ENCODE peak calls at places on chromosomes 6 and 20, in five cellular contexts. O is spleen, G is RWPE1, A is nephron progenitor cell, N is fibroblast of mammary gland. P is an unnamed sample.

GRCh38 chr20:59828478-59829414 is 104.7 kb downstream of the SYCP2 start:
- DNase-seq in G (no peak), N (no peak), O (peak), A (no peak), P (no peak)

GRCh38 chr6:2949121-2949520 is 22.2 kb downstream of the SERPINB6 start:
- DNase-seq in O (peak), A (no peak), N (no peak), G (no peak), P (no peak)

GRCh38 chr6:5238336-5238735 is 22.4 kb downstream of the LYRM4 start:
- DNase-seq in G (no peak), A (no peak), N (no peak), O (no peak), P (no peak)

GRCh38 chr6:161276605-161277155 is 2.8 kb upstream of the AGPAT4 start:
- DNase-seq in G (no peak), O (no peak), A (no peak), N (no peak), P (no peak)

GRCh38 chr6:141133836-141134235 is 998.9 kb upstream of the GJE1 start:
- DNase-seq in O (no peak), G (no peak), A (no peak), N (no peak), P (no peak)

GRCh38 chr6:44071670-44072451 is 55.4 kb downstream of the MRPL14 start:
- DNase-seq in N (peak), G (no peak), O (no peak), A (no peak), P (no peak)

GRCh38 chr20:10812738-10813327 is 139.0 kb upstream of the JAG1 start:
- DNase-seq in G (no peak), A (no peak), O (no peak), N (no peak), P (no peak)

GRCh38 chr6:36195471-36196048 is 984 bp upstream of the BRPF3 start:
- DNase-seq in O (no peak), G (no peak), A (no peak), N (no peak), P (no peak)

GRCh38 chr6:87590417-87590880 is 514 bp downstream of the ORC3 start:
- DNase-seq in O (no peak), G (no peak), N (no peak), A (no peak), P (no peak)

GRCh38 chr6:111692327-111693164 is 86.9 kb upstream of the TRAF3IP2 start:
- DNase-seq in G (no peak), A (no peak), N (no peak), O (no peak), P (no peak)

GRCh38 chr6:79964607-79965081 is 17.3 kb upstream of the ELOVL4 start:
- DNase-seq in N (no peak), O (no peak), G (no peak), A (no peak), P (no peak)

GRCh38 chr6:79971195-79971594 is 23.8 kb upstream of the ELOVL4 start:
- DNase-seq in G (no peak), O (no peak), A (no peak), N (no peak), P (no peak)

GRCh38 chr6:79969784-79970183 is 22.4 kb upstream of the ELOVL4 start:
- DNase-seq in N (no peak), G (no peak), O (no peak), A (no peak), P (no peak)

DNA sequence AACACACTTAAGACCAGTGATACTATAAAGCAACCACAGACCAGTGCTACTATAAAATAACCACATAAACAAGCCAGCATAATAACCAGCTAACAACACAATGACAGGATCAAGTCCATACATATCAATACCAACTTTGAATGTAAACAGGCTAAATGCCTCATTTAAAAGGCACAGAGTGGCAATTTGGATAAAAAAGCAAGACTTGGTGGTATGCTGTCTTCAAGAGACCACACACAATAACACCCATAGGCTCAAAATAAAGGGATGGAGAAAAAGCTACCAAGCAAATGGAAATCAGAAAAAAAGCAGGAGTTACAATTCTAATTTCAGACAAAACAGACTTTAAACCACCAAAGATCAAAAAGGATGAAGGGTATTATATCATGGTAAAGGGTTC is 19.8 kb upstream of the ELOVL4 start:
- DNase-seq in G (no peak), O (no peak), A (no peak), N (no peak), P (no peak)
- TF ChIP-seq CTCF in G (no peak), O (no peak), A (no peak), N (no peak), P (no peak)

DNA sequence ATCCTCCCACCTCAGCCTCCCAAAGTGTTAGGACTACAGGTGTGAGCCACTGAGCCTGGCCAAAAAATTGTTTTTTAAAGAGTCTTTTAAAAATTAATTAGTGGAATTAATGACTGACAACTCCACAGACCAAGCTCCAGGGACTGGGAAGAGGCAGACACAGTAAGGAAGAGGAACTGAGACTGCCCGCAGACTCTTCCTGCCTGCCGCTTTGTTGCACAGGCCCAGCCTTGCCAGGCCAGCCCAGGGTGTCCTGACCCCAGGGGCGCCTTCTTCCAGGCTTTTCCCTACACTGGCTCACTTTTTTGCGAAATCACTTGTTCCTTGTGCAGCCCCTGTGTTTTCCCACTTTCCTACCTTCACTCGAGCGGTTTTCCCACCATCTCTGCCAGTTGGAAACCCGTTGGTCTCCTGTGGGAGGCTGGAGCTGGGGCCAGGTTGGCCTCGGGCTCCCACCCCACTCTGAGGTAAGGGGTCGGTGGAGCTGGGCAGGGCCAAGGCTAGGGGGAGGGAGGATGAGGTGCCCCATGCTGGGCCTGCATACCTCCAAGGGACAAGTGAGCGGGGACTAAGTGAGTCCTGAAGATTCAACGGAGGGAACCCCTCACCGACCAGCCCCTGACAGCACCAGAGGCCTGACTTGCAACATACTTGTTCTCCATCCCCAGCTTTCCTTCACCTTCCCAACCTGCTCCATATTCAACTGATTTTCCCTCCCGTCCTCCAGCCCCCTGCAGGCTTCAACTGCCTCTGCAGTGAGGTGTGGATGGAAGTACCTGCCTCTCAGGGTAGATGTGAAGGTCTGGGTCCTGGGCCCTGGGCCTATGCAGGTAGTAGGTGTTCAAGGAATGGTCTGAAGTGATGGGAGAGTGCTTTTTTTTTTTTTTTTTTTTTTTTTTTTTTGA is 23.5 kb upstream of the SMIM29 start:
- DNase-seq in O (peak), N (no peak), G (no peak), A (no peak), P (no peak)
- TF ChIP-seq CTCF in O (no peak), N (peak), G (no peak), A (no peak), P (no peak)

DNA sequence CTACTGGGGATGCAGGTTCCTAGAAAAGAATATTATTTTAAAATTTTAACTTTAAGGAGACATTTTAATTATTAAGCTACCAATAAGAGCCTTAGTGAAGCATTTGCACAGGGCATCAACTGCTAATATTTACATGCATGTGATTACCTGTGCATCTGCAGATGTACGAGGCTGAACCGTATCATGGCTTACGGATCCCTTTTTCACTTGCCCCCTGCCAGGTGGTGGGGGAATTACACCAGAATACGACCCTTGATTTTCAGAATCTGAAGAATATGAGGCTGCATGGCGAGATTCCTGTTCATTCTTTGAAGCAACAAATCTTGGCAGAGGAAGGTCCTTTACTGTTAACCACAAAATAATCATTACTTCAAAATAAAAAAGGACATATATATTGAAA is 42.7 kb downstream of the REPS1 start:
- DNase-seq in O (no peak), N (no peak), G (peak), A (peak), P (no peak)
- TF ChIP-seq CTCF in O (no peak), N (peak), G (no peak), A (peak), P (peak)

GRCh38 chr6:89375902-89376301 is 23.4 kb upstream of the UBE2J1 start:
- DNase-seq in N (no peak), A (no peak), G (no peak), O (no peak), P (no peak)
- TF ChIP-seq CTCF in N (no peak), A (no peak), G (no peak), O (no peak), P (no peak)

GRCh38 chr6:56618050-56618449 is 24.6 kb downstream of the DST start:
- DNase-seq in N (no peak), O (no peak), G (no peak), A (no peak), P (no peak)
- TF ChIP-seq CTCF in N (peak), O (no peak), G (no peak), A (no peak), P (peak)

DNA sequence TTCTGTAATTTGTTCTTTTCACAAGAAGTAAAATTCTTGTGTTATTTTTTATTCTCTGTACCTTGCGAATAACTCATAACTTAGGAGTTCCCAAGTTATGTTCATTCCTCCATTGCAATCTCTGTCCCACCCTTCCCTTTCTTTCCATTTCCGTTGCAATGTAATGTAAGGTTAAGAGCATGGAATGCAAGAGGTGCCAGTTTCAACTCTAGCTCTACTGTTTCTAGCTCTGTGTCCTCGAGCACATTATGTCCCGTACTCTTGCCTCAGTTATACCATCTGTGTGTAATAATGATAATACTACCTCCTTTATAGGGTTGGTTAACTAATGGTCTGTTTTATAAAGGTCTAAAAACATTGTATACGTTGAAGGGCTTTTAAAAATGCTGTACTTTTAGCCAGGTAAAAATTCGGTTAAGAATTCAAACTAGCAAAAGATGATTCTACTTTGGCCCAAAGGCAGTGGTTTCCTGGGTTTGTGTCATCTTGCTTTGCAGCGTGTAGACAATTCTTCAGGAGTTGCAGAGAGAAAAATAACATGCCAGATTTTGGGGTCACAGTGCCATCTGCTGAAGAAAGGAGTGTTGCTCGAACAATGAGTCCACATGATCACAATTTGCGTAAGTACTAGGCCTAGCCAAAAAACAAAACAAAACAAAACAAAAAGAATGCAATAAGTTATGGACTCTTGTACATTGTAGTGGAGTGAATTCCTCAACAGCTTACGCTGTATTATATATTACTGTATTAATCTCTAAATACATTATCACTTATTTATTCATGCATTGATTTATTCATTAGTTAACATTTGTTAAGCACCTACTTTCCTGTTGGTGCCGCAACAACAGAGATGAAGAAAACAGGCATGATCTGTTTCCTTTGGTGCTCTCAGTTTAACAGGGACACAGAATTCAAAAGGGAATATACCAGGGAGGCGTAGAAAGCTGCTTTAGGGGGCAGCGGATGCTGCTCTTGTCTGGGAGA is 10.0 kb upstream of the PFDN4 start:
- DNase-seq in A (no peak), G (peak), N (peak), O (no peak), P (no peak)
- TF ChIP-seq CTCF in A (no peak), G (peak), N (peak), O (no peak), P (peak)

DNA sequence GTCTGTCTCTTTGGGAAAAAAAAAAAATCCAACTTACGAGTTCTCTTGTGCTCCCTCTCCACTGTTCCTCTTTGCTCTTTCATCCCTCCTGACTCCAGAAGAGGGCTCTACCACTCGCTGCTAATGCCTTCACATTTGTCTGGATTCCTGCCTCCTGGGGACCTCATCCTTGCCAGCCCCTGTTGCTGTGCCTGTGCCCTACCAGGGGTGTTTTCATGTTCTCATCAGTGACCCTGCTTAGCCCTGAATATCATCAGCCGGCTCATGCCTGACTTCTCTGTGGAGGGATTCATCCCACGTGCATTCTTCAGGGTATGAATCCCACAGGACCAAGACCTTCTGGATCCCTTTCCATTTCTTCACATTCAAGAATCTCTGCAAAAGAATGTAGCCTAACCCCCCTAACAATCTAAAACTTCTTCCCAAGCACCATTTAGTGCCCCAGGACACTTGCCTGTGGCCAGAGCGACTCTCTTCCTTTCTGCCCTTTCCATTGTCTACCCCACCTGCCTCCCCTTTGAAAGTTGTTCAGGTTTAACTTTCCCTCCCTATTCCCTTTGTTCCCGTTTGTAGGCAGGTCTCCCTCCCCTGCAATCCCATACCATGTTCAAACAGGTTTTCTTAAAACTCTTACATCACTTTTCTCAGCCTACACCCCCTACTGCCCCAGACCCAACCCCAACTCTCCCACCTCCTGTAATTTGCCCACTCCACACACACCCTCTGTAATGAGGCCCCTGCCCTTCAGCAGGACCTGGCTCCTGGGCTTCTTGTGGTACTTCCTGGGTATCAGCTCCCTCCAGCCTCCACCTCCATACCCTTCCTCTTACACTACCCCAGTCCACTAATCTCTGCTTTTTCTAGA is 50.2 kb downstream of the RREB1 start:
- DNase-seq in O (no peak), G (no peak), A (no peak), N (no peak), P (no peak)
- TF ChIP-seq CTCF in O (no peak), G (no peak), A (no peak), N (no peak), P (no peak)

GRCh38 chr6:1314617-1315016 is 2.7 kb downstream of the FOXQ1 start:
- DNase-seq in G (no peak), A (no peak), O (no peak), N (no peak), P (no peak)

GRCh38 chr6:1313364-1313754 is 1.5 kb downstream of the FOXQ1 start:
- DNase-seq in N (no peak), O (no peak), A (no peak), G (no peak), P (no peak)

GRCh38 chr6:1312444-1313363 is 806 bp downstream of the FOXQ1 start:
- DNase-seq in G (no peak), A (peak), O (no peak), N (no peak), P (no peak)

GRCh38 chr6:1315201-1315559 is 3.3 kb downstream of the FOXQ1 start:
- DNase-seq in O (no peak), A (no peak), N (no peak), G (no peak), P (no peak)

DNA sequence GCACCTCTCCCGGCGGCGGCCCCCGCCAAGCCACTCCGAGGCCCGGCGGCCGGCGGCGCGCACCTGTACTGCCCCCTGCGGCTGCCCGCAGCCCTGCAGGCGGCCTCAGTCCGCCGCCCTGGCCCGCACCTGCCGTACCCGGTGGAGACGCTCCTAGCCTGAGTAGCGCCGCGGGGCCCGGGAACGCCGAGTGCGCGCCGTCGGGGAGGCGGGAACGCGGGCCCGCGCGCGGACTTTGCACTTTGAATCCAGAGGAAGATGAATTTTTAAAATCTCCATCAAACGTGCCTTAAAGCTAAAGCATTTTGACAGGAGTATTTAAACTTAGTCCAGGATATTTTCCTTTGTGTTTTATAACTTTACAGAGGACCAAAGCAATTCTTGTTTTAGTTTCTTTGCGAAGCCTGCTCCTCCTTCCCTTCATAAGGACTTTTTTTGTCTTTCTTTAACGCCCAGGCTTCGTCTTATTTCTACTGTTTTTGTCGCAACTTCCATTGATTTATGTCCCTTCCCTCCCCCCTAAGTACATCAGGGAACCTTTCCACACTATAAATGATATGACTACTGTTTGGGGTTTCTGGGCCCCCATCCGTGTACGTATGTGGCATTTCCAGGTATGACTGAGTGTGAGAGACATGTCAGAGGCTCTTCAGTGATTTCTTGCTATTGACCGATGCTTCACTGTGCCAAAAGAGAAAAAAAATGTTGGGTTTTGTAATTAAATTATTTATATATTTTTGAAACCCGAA is 2.0 kb downstream of the FOXQ1 start:
- DNase-seq in O (no peak), A (peak), N (no peak), G (peak), P (no peak)
- TF ChIP-seq CTCF in O (no peak), A (peak), N (no peak), G (peak), P (peak)

GRCh38 chr6:17396256-17396655 is 2.9 kb downstream of the CAP2 start:
- DNase-seq in A (no peak), G (no peak), O (no peak), N (no peak), P (no peak)
- TF ChIP-seq CTCF in A (no peak), G (no peak), O (no peak), N (no peak), P (no peak)

P was measured in neural crest cell.